ENCODE peak calls at places on chromosomes 16 and 17, in four cellular contexts. B is foreskin fibroblast, I is brain microvascular endothelial cell, U is right lobe of liver. W is an unnamed sample.

GRCh38 chr17:31528291-31528874 is 136.9 kb downstream of the RAB11FIP4 start:
- DNase-seq in U (no peak), I (no peak), B (no peak), W (no peak)

GRCh38 chr16:53457670-53458069 is 23.4 kb downstream of the RBL2 start:
- DNase-seq in I (no peak), B (no peak), U (no peak), W (no peak)

GRCh38 chr17:38561416-38562214 is 44.1 kb downstream of the SRCIN1 start:
- DNase-seq in U (no peak), I (no peak), B (no peak), W (no peak)

GRCh38 chr17:32755045-32755805 is 121.7 kb downstream of the MYO1D start:
- DNase-seq in U (no peak), B (peak), I (peak), W (peak)

GRCh38 chr17:56297142-56297541 is 143.9 kb downstream of the ANKFN1 start:
- DNase-seq in B (peak), U (no peak), I (no peak), W (peak)

GRCh38 chr17:80175411-80175810 is 5.6 kb downstream of the CARD14 start:
- DNase-seq in B (peak), I (no peak), U (no peak), W (peak)

GRCh38 chr16:89187337-89188063 is 12.8 kb downstream of the SLC22A31 start:
- DNase-seq in I (no peak), B (no peak), U (peak), W (peak)

GRCh38 chr17:19332371-19333131 is 30.0 kb downstream of the B9D1 start:
- DNase-seq in U (no peak), I (no peak), B (no peak), W (no peak)

GRCh38 chr16:53893731-53894435 is 189.9 kb downstream of the FTO start:
- DNase-seq in I (peak), B (peak), U (no peak), W (peak)

GRCh38 chr17:60618854-60619253 is 18.9 kb downstream of the PPM1D start:
- DNase-seq in U (no peak), I (no peak), B (no peak), W (no peak)

GRCh38 chr16:27334874-27335273 is 21.1 kb downstream of the IL4R start:
- DNase-seq in I (peak), U (no peak), B (no peak), W (no peak)

GRCh38 chr16:14302399-14303181 is 231.5 kb downstream of the MRTFB start:
- DNase-seq in I (no peak), B (no peak), U (peak), W (peak)

GRCh38 chr16:68399456-68399855 is 48.9 kb downstream of the SMPD3 start:
- DNase-seq in B (no peak), U (peak), I (no peak), W (no peak)

GRCh38 chr17:40320771-40321501 is 12.0 kb downstream of the RARA start:
- DNase-seq in U (peak), I (no peak), B (no peak), W (no peak)

GRCh38 chr16:3602320-3602653 is 9.1 kb downstream of the SLX4 start:
- DNase-seq in I (no peak), U (no peak), B (no peak), W (no peak)

GRCh38 chr17:80124351-80124981 is 22.5 kb downstream of the EIF4A3 start:
- DNase-seq in B (peak), U (no peak), I (no peak), W (no peak)

GRCh38 chr17:60502145-60502544 is 23.9 kb downstream of the APPBP2 start:
- DNase-seq in B (no peak), I (no peak), U (no peak), W (no peak)

GRCh38 chr17:47810200-47810821 is 11.3 kb downstream of the OSBPL7 start:
- DNase-seq in I (peak), U (no peak), B (peak), W (peak)

GRCh38 chr16:88616320-88616719 is 22.1 kb upstream of the IL17C start:
- DNase-seq in U (peak), I (no peak), B (no peak), W (no peak)

GRCh38 chr16:57592591-57593003 is 35.8 kb upstream of the ADGRG1 start:
- DNase-seq in B (no peak), I (no peak), U (no peak), W (no peak)

GRCh38 chr17:3167574-3167973 is 29.7 kb upstream of the OR1A2 start:
- DNase-seq in I (no peak), U (no peak), B (no peak), W (no peak)

GRCh38 chr17:29010586-29010985 is 4.8 kb upstream of the SEZ6 start:
- DNase-seq in I (no peak), U (no peak), B (no peak), W (no peak)

GRCh38 chr17:58621174-58621573 is 70.7 kb downstream of the TEX14 start:
- DNase-seq in B (no peak), U (no peak), I (no peak), W (no peak)

GRCh38 chr16:10851512-10851911 is 25.5 kb upstream of the CIITA start:
- DNase-seq in U (no peak), I (no peak), B (no peak), W (no peak)

GRCh38 chr16:83510906-83511305 is 296.9 kb upstream of the HSBP1 start:
- DNase-seq in U (no peak), B (no peak), I (no peak), W (no peak)

GRCh38 chr17:45640141-45640850 is 143.8 kb upstream of the CRHR1 start:
- DNase-seq in I (peak), U (peak), B (peak), W (peak)

GRCh38 chr17:50064253-50064991 is 8.5 kb downstream of the ITGA3 start:
- DNase-seq in U (peak), I (peak), B (peak), W (peak)

GRCh38 chr16:69286941-69287713 is 24.0 kb upstream of the VPS4A start:
- DNase-seq in B (peak), I (peak), U (peak), W (peak)

GRCh38 chr16:53898993-53899392 is 195.0 kb downstream of the FTO start:
- DNase-seq in U (no peak), I (no peak), B (no peak), W (peak)

GRCh38 chr17:54982399-54982798 is 13.8 kb downstream of the STXBP4 start:
- DNase-seq in U (no peak), I (peak), B (peak), W (peak)

GRCh38 chr17:57518587-57519118 is 226.4 kb downstream of the CCDC182 start:
- DNase-seq in U (no peak), B (no peak), I (no peak), W (no peak)

GRCh38 chr16:19375561-19376158 is 42.0 kb upstream of the TMC5 start:
- DNase-seq in U (no peak), I (peak), B (peak), W (peak)

GRCh38 chr16:67649494-67649931 is 4.6 kb downstream of the CARMIL2 start:
- DNase-seq in I (no peak), B (no peak), U (no peak), W (no peak)

GRCh38 chr17:69719474-69720048 is 305.1 kb downstream of the MAP2K6 start:
- DNase-seq in B (no peak), U (no peak), I (no peak), W (no peak)

GRCh38 chr17:2551493-2551892 is 39.8 kb upstream of the METTL16 start:
- DNase-seq in U (no peak), B (no peak), I (no peak), W (no peak)

GRCh38 chr17:37180371-37180770 is 195.4 kb upstream of the C17orf78 start:
- DNase-seq in B (no peak), U (no peak), I (no peak), W (no peak)

GRCh38 chr16:70290949-70291519 is 1.7 kb upstream of the AARS1 start:
- DNase-seq in U (no peak), I (no peak), B (peak), W (peak)

GRCh38 chr17:1060991-1061390 is 64.1 kb downstream of the TIMM22 start:
- DNase-seq in U (peak), I (peak), B (peak), W (peak)

GRCh38 chr17:59093702-59094231 is 12.9 kb downstream of the TRIM37 start:
- DNase-seq in U (no peak), B (peak), I (peak), W (peak)

DNA sequence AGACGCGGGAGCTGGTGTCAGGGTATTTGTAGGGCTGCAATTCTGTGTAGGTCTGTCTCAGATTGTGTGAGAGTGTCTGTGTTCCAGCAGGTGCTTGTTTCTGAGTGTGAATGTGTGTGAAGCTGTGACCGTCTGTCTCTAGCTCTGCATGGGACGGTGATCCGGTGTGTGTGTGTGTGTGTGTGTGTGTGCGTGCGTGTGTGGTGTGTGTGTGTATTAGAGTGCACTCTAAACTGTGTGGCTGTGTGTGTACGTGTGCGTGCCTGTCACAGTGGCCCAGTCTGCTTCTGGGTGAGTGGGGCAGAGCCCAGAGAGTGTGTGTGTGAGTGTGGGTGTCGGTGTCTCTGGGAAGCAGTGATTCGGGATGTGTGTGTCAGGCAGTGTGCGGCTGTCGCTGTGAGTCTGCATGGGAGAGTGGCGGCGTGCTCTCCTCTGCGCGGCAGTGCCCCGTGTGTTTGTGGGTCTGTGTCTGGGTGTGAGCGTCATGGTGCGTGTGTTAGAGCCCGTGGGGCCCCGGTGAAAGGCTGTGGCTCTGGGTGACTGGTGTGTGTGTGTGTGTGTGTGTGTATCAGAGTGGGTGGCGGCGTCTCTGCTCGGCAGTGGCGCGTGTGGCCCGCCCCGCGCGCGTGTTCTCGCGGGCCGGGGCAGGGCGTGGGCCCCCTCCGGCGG is 434 bp upstream of the WSCD1 start:
- DNase-seq in U (no peak), B (no peak), I (no peak), W (no peak)
- H3K4me3 ChIP-seq in U (peak), B (peak), I (no peak), W (no peak)

GRCh38 chr17:9577402-9577709 is 914 bp downstream of the CFAP52 start:
- DNase-seq in B (no peak), U (no peak), I (no peak), W (no peak)
- TF ChIP-seq CTCF in B (no peak), U (no peak), I (no peak), W (no peak)

GRCh38 chr17:63445065-63445464 is 1.0 kb downstream of the CYB561 start:
- DNase-seq in U (no peak), B (no peak), I (no peak), W (no peak)
- H3K4me3 ChIP-seq in U (peak), B (no peak), I (no peak), W (no peak)

GRCh38 chr16:86819523-86819887 is 241.2 kb downstream of the FOXL1 start:
- DNase-seq in I (no peak), B (no peak), U (no peak), W (no peak)
- TF ChIP-seq CTCF in I (peak), B (peak), U (no peak), W (peak)

GRCh38 chr17:42999003-42999525 is 845 bp downstream of the RPL27 start:
- DNase-seq in I (no peak), U (peak), B (no peak), W (no peak)

GRCh38 chr17:42997984-42998938 is at the start of gene RPL27:
- DNase-seq in B (peak), I (peak), U (peak), W (peak)

GRCh38 chr17:42992872-42993271 is 5.3 kb upstream of the RPL27 start:
- DNase-seq in B (no peak), I (no peak), U (no peak), W (no peak)

GRCh38 chr17:42997390-42997983 is 732 bp upstream of the RPL27 start:
- DNase-seq in I (no peak), B (no peak), U (peak), W (no peak)
- H3K4me3 ChIP-seq in I (peak), B (peak), U (peak), W (peak)

GRCh38 chr17:74177018-74177450 is 26.4 kb upstream of the RPL38 start:
- DNase-seq in I (no peak), B (peak), U (no peak), W (no peak)
- TF ChIP-seq CTCF in I (no peak), B (no peak), U (no peak), W (no peak)

GRCh38 chr17:15306406-15306970 is 34.9 kb downstream of the TEKT3 start:
- DNase-seq in B (no peak), I (no peak), U (no peak), W (no peak)
- H3K4me3 ChIP-seq in B (peak), I (peak), U (no peak), W (no peak)

GRCh38 chr16:25690563-25691143 is 1.1 kb upstream of the HS3ST4 start:
- DNase-seq in U (no peak), I (no peak), B (no peak), W (no peak)
- TF ChIP-seq CTCF in U (no peak), I (no peak), B (no peak), W (no peak)

DNA sequence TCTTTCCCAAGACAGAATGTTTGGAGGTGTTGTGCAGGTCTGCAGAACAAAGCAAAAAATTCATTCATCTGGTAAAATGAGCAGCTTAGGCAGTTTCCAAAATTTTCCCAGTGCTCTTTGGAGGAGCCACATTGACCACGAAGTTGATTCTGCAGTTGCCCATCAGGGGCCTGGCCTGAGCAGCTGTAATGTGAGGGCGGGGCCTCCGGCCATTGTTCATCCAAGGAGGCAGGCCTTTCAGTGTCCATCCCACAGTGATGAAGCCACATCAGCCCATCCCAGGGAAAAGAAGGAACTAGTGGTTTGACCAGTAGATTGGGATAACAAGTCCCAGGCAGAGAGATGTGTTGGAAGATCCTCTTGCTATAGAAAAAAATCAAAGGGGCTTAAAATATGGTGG is 10.1 kb downstream of the UBFD1 start:
- DNase-seq in U (no peak), B (no peak), I (no peak), W (no peak)
- H3K4me3 ChIP-seq in U (no peak), B (no peak), I (no peak), W (no peak)

W was measured in fibroblast of villous mesenchyme.